ENCODE peak calls at places on chromosomes 16 and 17, in ten cellular contexts. B is HEK293T; D is activated T-cell treated with anti-CD3 and anti-CD28 coated beads, Interleukin-2, amount 50 U/mL, for 4 hours; O is gastrocnemius medialis; T is stimulated activated CD8-positive, alpha-beta memory T cell treated with anti-CD3 and anti-CD28 coated beads, Interleukin-7, amount 100 ng/mL, for 48 hours; R is HFFc6; W is fibroblast of the conjunctiva; V is HT1080; I is T-helper 9 cell; E is activated T-helper 2 cell treated with anti-CD3 and anti-CD28 coated beads, Interferon-gamma antibody, Interleukin-2, Interleukin-4, amounts not matched to agents 10 μg/mL and 5 μg/mL and 100 μg/mL, durations not matched to agents 14 hours and 24 hours and 36 hours. C is an unnamed sample.

GRCh38 chr17:47905221-47905733 is 9.2 kb downstream of the SP2 start:
- DNase-seq in W (peak), V (no peak), E (no peak), T (no peak), O (peak), R (peak), I (no peak), D (no peak), B (no peak), C (no peak)

GRCh38 chr16:52497067-52497816 is 49.7 kb downstream of the TOX3 start:
- DNase-seq in B (no peak), W (no peak), V (peak), R (no peak), D (no peak), E (no peak), T (no peak), O (no peak), I (no peak), C (no peak)

GRCh38 chr17:31582151-31582907 is 190.9 kb downstream of the RAB11FIP4 start:
- DNase-seq in I (no peak), B (no peak), V (peak), O (peak), T (no peak), R (no peak), E (peak), W (no peak), D (no peak), C (peak)

GRCh38 chr17:78933025-78933958 is 8.1 kb upstream of the TIMP2 start:
- DNase-seq in O (peak), I (peak), W (peak), T (peak), R (peak), V (peak), B (peak), D (no peak), E (peak), C (peak)

GRCh38 chr17:50099003-50099402 is 3.9 kb downstream of the PDK2 start:
- DNase-seq in I (no peak), T (no peak), D (no peak), B (no peak), R (no peak), O (peak), V (no peak), W (no peak), E (no peak), C (no peak)

GRCh38 chr17:40320771-40321501 is 12.0 kb downstream of the RARA start:
- DNase-seq in T (no peak), R (no peak), D (peak), I (peak), W (no peak), V (no peak), E (no peak), O (peak), B (no peak), C (no peak)

GRCh38 chr16:24731722-24732419 is 2.4 kb downstream of the TNRC6A start:
- DNase-seq in I (no peak), O (peak), D (no peak), T (no peak), R (no peak), W (no peak), B (no peak), V (no peak), E (no peak), C (no peak)

GRCh38 chr17:11244781-11245180 is 3.8 kb downstream of the SHISA6 start:
- DNase-seq in V (no peak), R (no peak), I (no peak), D (no peak), W (no peak), B (no peak), O (no peak), E (no peak), T (no peak), C (no peak)

GRCh38 chr16:10121496-10121895 is 60.7 kb downstream of the GRIN2A start:
- DNase-seq in R (peak), E (no peak), B (no peak), T (no peak), V (peak), I (no peak), D (no peak), W (no peak), O (no peak), C (no peak)

GRCh38 chr17:35022536-35023063 is 40.9 kb downstream of the RFFL start:
- DNase-seq in I (peak), W (peak), E (peak), R (peak), O (peak), B (no peak), D (peak), T (peak), V (peak), C (peak)

GRCh38 chr16:86042996-86043725 is 144.2 kb downstream of the IRF8 start:
- DNase-seq in T (no peak), D (no peak), O (no peak), B (no peak), R (no peak), E (no peak), V (no peak), I (no peak), W (no peak), C (no peak)

GRCh38 chr17:43314582-43314981 is 80.8 kb upstream of the RNU2-1 start:
- DNase-seq in W (no peak), T (no peak), V (peak), I (no peak), D (no peak), E (no peak), O (no peak), R (no peak), B (no peak), C (peak)

GRCh38 chr17:56754523-56755208 is 79.1 kb downstream of the C17orf67 start:
- DNase-seq in V (peak), T (no peak), E (no peak), D (no peak), W (peak), O (no peak), B (peak), I (no peak), R (peak), C (no peak)

GRCh38 chr16:52453661-52454060 is 93.3 kb downstream of the TOX3 start:
- DNase-seq in T (no peak), W (no peak), O (no peak), R (no peak), V (no peak), D (no peak), B (no peak), E (no peak), I (no peak), C (no peak)

GRCh38 chr16:57946181-57946801 is 24.6 kb downstream of the CNGB1 start:
- DNase-seq in E (no peak), V (no peak), W (no peak), T (no peak), O (no peak), R (no peak), B (no peak), I (no peak), D (no peak), C (no peak)

GRCh38 chr17:72995008-72995656 is 97.4 kb downstream of the SLC39A11 start:
- DNase-seq in W (no peak), B (no peak), E (no peak), D (no peak), R (no peak), O (no peak), V (no peak), T (no peak), I (no peak), C (no peak)

GRCh38 chr16:66457888-66458287 is 30.8 kb downstream of the BEAN1 start:
- DNase-seq in R (peak), O (no peak), T (no peak), I (no peak), D (no peak), E (no peak), W (no peak), B (no peak), V (peak), C (no peak)

GRCh38 chr16:22938647-22939046 is 124.7 kb downstream of the HS3ST2 start:
- DNase-seq in B (no peak), T (no peak), V (peak), W (no peak), E (no peak), D (no peak), I (no peak), R (peak), O (no peak), C (no peak)

GRCh38 chr16:19678804-19679203 is 39.2 kb downstream of the KNOP1 start:
- DNase-seq in B (no peak), W (no peak), E (no peak), I (no peak), T (no peak), O (no peak), V (no peak), R (no peak), D (no peak), C (no peak)

GRCh38 chr17:38476549-38476948 is 48.3 kb downstream of the ARHGAP23 start:
- DNase-seq in D (no peak), O (no peak), R (no peak), V (no peak), B (no peak), W (no peak), E (no peak), T (no peak), I (no peak), C (no peak)

GRCh38 chr17:69500911-69501429 is 86.5 kb downstream of the MAP2K6 start:
- DNase-seq in E (no peak), O (peak), T (no peak), B (no peak), I (no peak), W (peak), D (no peak), V (no peak), R (no peak), C (no peak)

GRCh38 chr16:75648265-75649076 is 898 bp downstream of the TERF2IP start:
- DNase-seq in B (peak), E (peak), T (peak), R (peak), D (peak), W (peak), O (peak), V (peak), I (peak), C (peak)

C was measured in GM13976.